ENCODE peak calls at places on chromosome 17, in five cellular contexts. S is left lung; R is Calu3; W is astrocyte of the cerebellum; L is CD4-positive, alpha-beta T cell. F is an unnamed sample.

GRCh38 chr17:1658100-1658499 is 8.4 kb upstream of the RILP start:
- DNase-seq in S (no peak), R (no peak), W (no peak), L (no peak), F (no peak)

GRCh38 chr17:43114101-43114691 is 11.0 kb downstream of the BRCA1 start:
- DNase-seq in S (no peak), R (no peak), W (no peak), L (no peak), F (no peak)

GRCh38 chr17:41651625-41652460 is 27.5 kb upstream of the KRT17 start:
- DNase-seq in S (peak; percentile 86), R (peak; percentile 84), W (no peak), L (no peak), F (no peak)

GRCh38 chr17:18315498-18316360 is 636 bp downstream of the SMCR8 start:
- DNase-seq in S (peak; percentile 43), R (no peak), W (no peak), L (peak; percentile 46), F (no peak)

GRCh38 chr17:16521070-16521727 is 29.2 kb upstream of the LRRC75A start:
- DNase-seq in S (peak; percentile 78), R (peak; percentile 70), W (peak; percentile 83), L (peak; percentile 60), F (peak; percentile 57)

GRCh38 chr17:50184611-50185398 is 16.6 kb downstream of the COL1A1 start:
- DNase-seq in S (no peak), R (no peak), W (no peak), L (no peak), F (no peak)

GRCh38 chr17:41111151-41111885 is 6.1 kb downstream of the KRTAP4-9 start:
- DNase-seq in S (no peak), R (no peak), W (no peak), L (no peak), F (no peak)

GRCh38 chr17:60165976-60166375 is 16.2 kb downstream of the CA4 start:
- DNase-seq in S (no peak), R (peak; percentile 49), W (no peak), L (no peak), F (no peak)

GRCh38 chr17:74281799-74282198 is 7.8 kb downstream of the DNAI2 start:
- DNase-seq in S (no peak), R (no peak), W (no peak), L (no peak), F (no peak)

GRCh38 chr17:17603178-17603894 is 11.8 kb upstream of the PEMT start:
- DNase-seq in S (no peak), R (no peak), W (no peak), L (no peak), F (no peak)

GRCh38 chr17:50621562-50621961 is 13.1 kb upstream of the ABCC3 start:
- DNase-seq in S (no peak), R (no peak), W (no peak), L (no peak), F (no peak)

GRCh38 chr17:17134952-17135340 is 71.2 kb downstream of the PLD6 start:
- DNase-seq in S (no peak), R (no peak), W (no peak), L (no peak), F (no peak)

GRCh38 chr17:72134560-72135399 is 14.0 kb downstream of the SOX9 start:
- DNase-seq in S (no peak), R (no peak), W (no peak), L (no peak), F (no peak)

GRCh38 chr17:39939588-39940419 is 12.3 kb downstream of the LRRC3C start:
- DNase-seq in S (no peak), R (peak; percentile 76), W (no peak), L (no peak), F (no peak)
- TF ChIP-seq CTCF in S (no peak), R (no peak), W (peak; percentile 70), L (no peak), F (peak; percentile 48)

GRCh38 chr17:37438141-37438540 is 31.5 kb downstream of the TADA2A start:
- DNase-seq in S (no peak), R (no peak), W (no peak), L (no peak), F (no peak)
- TF ChIP-seq CTCF in S (no peak), R (peak; percentile 47), W (peak; percentile 13), L (no peak), F (peak; percentile 17)

GRCh38 chr17:9839433-9839832 is 13.7 kb downstream of the GLP2R start:
- DNase-seq in S (no peak), R (no peak), W (no peak), L (no peak), F (no peak)
- TF ChIP-seq CTCF in S (no peak), R (no peak), W (peak; percentile 21), L (no peak), F (no peak)

GRCh38 chr17:45160505-45161287 is 979 bp upstream of the HEXIM2 start:
- DNase-seq in S (peak; percentile 76), R (peak; percentile 87), W (no peak), L (peak; percentile 57), F (peak; percentile 54)
- TF ChIP-seq CTCF in S (no peak), R (peak; percentile 3), W (no peak), L (no peak), F (peak; percentile 45)

F was measured in neural crest cell.